ENCODE peak calls at places on chromosomes 13 and 19, in five cellular contexts. R is IMR-90, M is A549, J is heart left ventricle, B is H1. I is an unnamed sample. For H3K4me1, the result is how much of the 10 kb centered on the place peaks cover.

GRCh38 chr19:23070353-23070781 is 46.5 kb upstream of the ZNF730 start:
- DNase-seq in J (peak), B (peak), M (no peak), R (peak), I (no peak)

GRCh38 chr13:41059466-41059865 is 1.8 kb upstream of the WBP4 start:
- DNase-seq in J (no peak), R (peak), M (no peak), B (no peak), I (no peak)

GRCh38 chr19:14786421-14786851 is 8.1 kb upstream of the ADGRE2 start:
- DNase-seq in R (no peak), J (peak), M (peak), B (peak), I (no peak)

GRCh38 chr13:80196756-80197155 is 144.2 kb downstream of the SPRY2 start:
- DNase-seq in J (no peak), R (peak), M (no peak), B (no peak), I (no peak)

GRCh38 chr13:20475927-20476691 is 49.5 kb downstream of the CRYL1 start:
- DNase-seq in M (no peak), R (no peak), J (no peak), B (no peak), I (no peak)

GRCh38 chr13:30907167-30907761 is 1.2 kb downstream of the MEDAG start:
- DNase-seq in M (no peak), J (no peak), R (peak), B (no peak), I (no peak)

GRCh38 chr19:53903055-53903680 is 5.9 kb upstream of the CACNG7 start:
- DNase-seq in B (peak), R (peak), M (no peak), J (no peak), I (no peak)

GRCh38 chr19:45860359-45861259 is 2.3 kb downstream of the SYMPK start:
- DNase-seq in R (no peak), J (no peak), M (no peak), B (no peak), I (no peak)

GRCh38 chr13:24854311-24854710 is 90.3 kb downstream of the RNF17 start:
- DNase-seq in M (no peak), R (peak), B (no peak), J (no peak), I (no peak)

GRCh38 chr19:32401992-32402391 is 3.6 kb upstream of the DPY19L3 start:
- DNase-seq in J (no peak), B (no peak), M (no peak), R (no peak), I (no peak)

GRCh38 chr13:38758278-38758677 is 71.4 kb downstream of the FREM2 start:
- DNase-seq in R (no peak), M (no peak), B (no peak), J (no peak), I (no peak)

GRCh38 chr13:97278395-97279078 is 56.4 kb downstream of the MBNL2 start:
- DNase-seq in J (no peak), B (no peak), M (no peak), R (no peak), I (no peak)
- H3K4me1 ChIP-seq in J (half or more), B (under half), M (half or more), R (under half), I (half or more)

GRCh38 chr13:45335397-45336024 is 5.5 kb downstream of the TPT1 start:
- DNase-seq in M (no peak), B (no peak), R (no peak), J (no peak), I (no peak)

GRCh38 chr13:45336025-45336800 is 4.8 kb downstream of the TPT1 start:
- DNase-seq in B (no peak), J (no peak), M (no peak), R (no peak), I (no peak)

GRCh38 chr13:45332831-45333219 is 8.2 kb downstream of the TPT1 start:
- DNase-seq in R (no peak), J (no peak), M (no peak), B (no peak), I (no peak)

GRCh38 chr13:45333251-45333972 is 7.6 kb downstream of the TPT1 start:
- DNase-seq in R (no peak), B (no peak), M (no peak), J (no peak), I (no peak)

GRCh38 chr13:45333973-45334922 is 6.7 kb downstream of the TPT1 start:
- DNase-seq in J (no peak), M (no peak), R (peak), B (no peak), I (no peak)
- TF ChIP-seq POLR2A in J (no peak), M (no peak), R (peak), B (peak), I (no peak)

DNA sequence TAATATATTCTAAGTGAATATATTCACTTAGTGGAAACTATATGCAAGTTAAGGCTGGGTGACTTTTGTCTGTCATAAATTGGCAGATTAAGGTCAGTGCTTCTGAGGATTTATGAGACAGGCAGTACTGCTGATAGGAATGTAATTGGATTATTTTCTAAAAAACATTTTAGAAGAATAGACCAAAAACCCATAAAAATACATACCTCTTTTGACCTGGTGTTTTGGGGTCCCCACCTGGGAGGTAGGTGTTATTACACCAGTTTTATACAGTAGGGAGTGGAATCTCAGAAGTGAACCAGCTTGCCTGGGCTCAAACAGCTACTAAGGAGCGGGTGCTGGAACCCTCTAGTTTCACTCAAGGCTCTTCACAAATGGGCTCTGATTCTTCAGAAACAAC is 25.3 kb downstream of the COG3 start:
- DNase-seq in R (no peak), B (no peak), M (no peak), J (no peak), I (no peak)
- TF ChIP-seq CTCF in R (no peak), B (peak), M (no peak), J (no peak), I (no peak)

GRCh38 chr13:112714772-112715569 is 25.1 kb downstream of the ATP11A start:
- DNase-seq in R (no peak), J (peak), M (no peak), B (no peak), I (no peak)

GRCh38 chr13:112716841-112717520 is 27.1 kb downstream of the ATP11A start:
- DNase-seq in B (no peak), J (peak), M (no peak), R (no peak), I (no peak)

GRCh38 chr13:112714366-112714765 is 24.5 kb downstream of the ATP11A start:
- DNase-seq in J (peak), B (no peak), R (no peak), M (no peak), I (no peak)

GRCh38 chr13:112716461-112716820 is 26.6 kb downstream of the ATP11A start:
- DNase-seq in B (no peak), J (no peak), R (no peak), M (no peak), I (no peak)

DNA sequence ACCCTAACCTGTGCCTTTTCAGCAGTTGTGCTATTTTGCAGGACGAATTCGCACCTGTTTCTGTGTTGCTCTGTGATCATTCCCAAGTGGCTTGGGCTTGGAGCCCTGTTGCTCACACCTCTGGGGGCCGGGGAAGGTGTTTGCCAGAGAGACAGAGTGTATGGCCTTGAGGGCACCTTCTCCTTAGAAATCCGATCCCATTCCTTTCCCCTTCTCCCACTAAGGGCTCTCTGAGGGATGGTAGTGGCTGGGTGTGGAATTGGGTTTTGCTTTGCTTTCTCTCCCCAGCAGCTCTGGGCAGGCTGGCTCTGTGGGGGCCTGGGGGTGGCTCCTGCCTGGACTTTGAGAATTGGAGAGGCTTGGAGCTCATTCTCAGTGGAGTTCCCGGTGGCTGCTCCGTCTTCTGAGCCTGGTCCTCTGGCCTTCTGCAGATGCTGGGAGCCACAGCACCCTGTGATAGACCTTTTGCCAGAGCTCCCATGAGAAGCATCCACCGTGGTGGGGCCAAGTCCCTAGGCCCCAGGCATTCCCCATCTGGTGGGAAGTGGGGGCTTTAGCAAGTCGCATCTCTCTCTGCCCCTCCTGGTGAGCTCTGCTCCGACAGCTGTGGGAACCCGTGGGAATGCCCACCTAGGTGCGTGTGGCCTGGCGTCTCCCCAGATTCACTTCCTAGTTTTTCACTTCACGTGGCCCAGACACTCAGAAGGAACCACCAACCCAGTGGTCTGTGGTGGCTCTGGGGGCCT is 26.1 kb downstream of the ATP11A start:
- DNase-seq in M (no peak), J (peak), B (no peak), R (no peak), I (no peak)
- H3K4me1 ChIP-seq in M (under half), J (under half), B (under half), R (under half), I (under half)

GRCh38 chr19:2305424-2305823 is 2.5 kb downstream of the LINGO3 start:
- DNase-seq in B (no peak), R (no peak), J (no peak), M (no peak), I (no peak)

GRCh38 chr19:2300533-2300932 is 7.4 kb downstream of the LINGO3 start:
- DNase-seq in B (no peak), R (no peak), J (no peak), M (no peak), I (no peak)

GRCh38 chr19:2303209-2303798 is 4.7 kb downstream of the LINGO3 start:
- DNase-seq in B (no peak), M (no peak), J (no peak), R (no peak), I (no peak)

GRCh38 chr19:2305974-2306806 is 1.8 kb downstream of the LINGO3 start:
- DNase-seq in M (no peak), B (no peak), J (no peak), R (no peak), I (no peak)

GRCh38 chr19:2302319-2303208 is 5.4 kb downstream of the LINGO3 start:
- DNase-seq in R (peak), B (peak), M (no peak), J (peak), I (no peak)
- TF ChIP-seq POLR2A in R (no peak), B (no peak), M (no peak), J (no peak), I (no peak)

GRCh38 chr19:2611483-2612464 is 90.7 kb downstream of the GNG7 start:
- DNase-seq in M (no peak), B (no peak), R (no peak), J (no peak), I (no peak)
- TF ChIP-seq CTCF in M (no peak), B (no peak), R (no peak), J (no peak), I (peak)